ENCODE peak calls at places on chromosomes 12 and 14, in seven cellular contexts. One of them, this sample, is unnamed.
A peak's percentile ranks its signal among the peaks of the same experiment; 100 is the strongest.

GRCh38 chr12:115322275-115322674 is 638.3 kb upstream of the TBX3 start:
- DNase-seq in GM23248: peak; percentile 84
- DNase-seq in MM.1S: no peak
- DNase-seq in GM23338: no peak
- DNase-seq in hepatocyte: no peak
- DNase-seq in HCT116: no peak
- DNase-seq in PC-3: peak; percentile 60
- DNase-seq in this sample: no peak

GRCh38 chr12:132154941-132155770 is 10.9 kb downstream of the NOC4L start:
- DNase-seq in GM23248: peak; percentile 30
- DNase-seq in MM.1S: no peak
- DNase-seq in GM23338: no peak
- DNase-seq in hepatocyte: no peak
- DNase-seq in HCT116: no peak
- DNase-seq in PC-3: no peak
- DNase-seq in this sample: peak; percentile 38

GRCh38 chr12:95788637-95789036 is 1.9 kb downstream of the NTN4 start:
- DNase-seq in GM23248: peak; percentile 62
- DNase-seq in MM.1S: no peak
- DNase-seq in GM23338: no peak
- DNase-seq in hepatocyte: no peak
- DNase-seq in HCT116: no peak
- DNase-seq in PC-3: peak; percentile 85
- DNase-seq in this sample: no peak

GRCh38 chr12:75116611-75117010 is 93.0 kb downstream of the KCNC2 start:
- DNase-seq in GM23248: no peak
- DNase-seq in MM.1S: no peak
- DNase-seq in GM23338: no peak
- DNase-seq in hepatocyte: no peak
- DNase-seq in HCT116: no peak
- DNase-seq in PC-3: no peak
- DNase-seq in this sample: no peak

GRCh38 chr12:114666746-114667668 is 17.0 kb downstream of the TBX3 start:
- DNase-seq in GM23248: no peak
- DNase-seq in MM.1S: no peak
- DNase-seq in GM23338: peak; percentile 67
- DNase-seq in hepatocyte: peak; percentile 46
- DNase-seq in HCT116: no peak
- DNase-seq in PC-3: peak; percentile 34
- DNase-seq in this sample: peak; percentile 81

GRCh38 chr14:89293349-89293916 is 123.6 kb downstream of the FOXN3 start:
- DNase-seq in GM23248: no peak
- DNase-seq in MM.1S: no peak
- DNase-seq in GM23338: peak; percentile 88
- DNase-seq in hepatocyte: no peak
- DNase-seq in HCT116: no peak
- DNase-seq in PC-3: no peak
- DNase-seq in this sample: no peak

GRCh38 chr12:66662729-66663128 is 16.1 kb downstream of the GRIP1 start:
- DNase-seq in GM23248: peak; percentile 36
- DNase-seq in MM.1S: no peak
- DNase-seq in GM23338: no peak
- DNase-seq in hepatocyte: no peak
- DNase-seq in HCT116: no peak
- DNase-seq in PC-3: peak; percentile 88
- DNase-seq in this sample: no peak

GRCh38 chr12:132316497-132317232 is 12.7 kb downstream of the GALNT9 start:
- DNase-seq in GM23248: no peak
- DNase-seq in MM.1S: no peak
- DNase-seq in GM23338: no peak
- DNase-seq in hepatocyte: no peak
- DNase-seq in HCT116: no peak
- DNase-seq in PC-3: no peak
- DNase-seq in this sample: no peak

GRCh38 chr14:59187802-59188460 is 536 bp upstream of the DAAM1 start:
- DNase-seq in GM23248: peak; percentile 50
- DNase-seq in MM.1S: peak; percentile 25
- DNase-seq in GM23338: peak; percentile 45
- DNase-seq in hepatocyte: peak; percentile 50
- DNase-seq in HCT116: no peak
- DNase-seq in PC-3: peak; percentile 48
- DNase-seq in this sample: peak; percentile 77

GRCh38 chr14:79260406-79260805 is 950.9 kb downstream of the DIO2 start:
- DNase-seq in GM23248: no peak
- DNase-seq in MM.1S: no peak
- DNase-seq in GM23338: no peak
- DNase-seq in hepatocyte: no peak
- DNase-seq in HCT116: no peak
- DNase-seq in PC-3: no peak
- DNase-seq in this sample: no peak

GRCh38 chr12:42402821-42403411 is 76.9 kb downstream of the PPHLN1 start:
- DNase-seq in GM23248: no peak
- DNase-seq in MM.1S: no peak
- DNase-seq in GM23338: no peak
- DNase-seq in hepatocyte: no peak
- DNase-seq in HCT116: no peak
- DNase-seq in PC-3: no peak
- DNase-seq in this sample: no peak

DNA sequence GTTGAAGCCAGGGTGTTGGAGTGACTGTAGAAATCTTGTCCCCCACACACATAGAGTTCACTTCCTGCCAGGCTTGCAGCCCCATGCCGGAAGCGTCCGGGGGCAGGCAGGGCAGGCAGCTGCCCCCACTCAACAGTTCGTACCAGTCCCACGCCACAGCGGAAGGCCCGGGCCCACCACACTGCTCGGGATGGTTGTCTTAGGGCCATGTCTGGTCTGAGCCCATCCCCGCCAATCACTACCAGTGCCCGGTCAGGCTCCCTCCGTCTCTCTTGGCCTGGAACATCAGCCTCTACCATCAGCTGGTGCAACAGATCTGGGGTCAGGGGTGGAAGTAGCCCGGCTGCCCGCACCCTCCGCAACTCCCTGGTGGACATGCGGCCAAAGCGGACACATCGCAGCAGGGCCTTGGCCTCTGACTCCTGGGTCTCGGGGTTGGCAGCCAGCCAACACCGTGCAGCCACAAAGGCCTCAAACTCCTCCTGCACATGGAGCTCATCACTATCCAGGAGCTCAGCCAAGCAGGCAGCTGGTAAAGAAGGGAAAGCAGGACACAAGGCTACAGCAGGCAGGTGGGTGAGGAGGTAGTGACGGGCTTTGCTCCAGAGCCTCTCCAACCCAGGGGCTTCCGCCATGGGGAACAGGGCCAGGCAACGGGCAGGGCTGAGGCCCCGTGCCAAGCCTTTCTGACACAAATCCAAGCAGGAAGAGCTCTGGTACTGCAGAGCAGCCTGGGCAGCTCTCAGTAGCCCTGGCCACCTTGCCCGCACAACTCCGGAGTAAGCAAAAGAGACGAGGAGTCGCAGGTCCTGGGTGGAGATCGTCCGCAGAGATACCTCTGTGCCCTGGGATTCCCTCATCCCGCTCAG is 5.9 kb downstream of the KLHL33 start:
- DNase-seq in GM23248: no peak
- DNase-seq in MM.1S: no peak
- DNase-seq in GM23338: no peak
- DNase-seq in hepatocyte: no peak
- DNase-seq in HCT116: no peak
- DNase-seq in PC-3: no peak
- DNase-seq in this sample: no peak
- TF ChIP-seq EZH2 in GM23248: no peak
- TF ChIP-seq EZH2 in MM.1S: no peak
- TF ChIP-seq EZH2 in GM23338: no peak
- TF ChIP-seq EZH2 in hepatocyte: no peak
- TF ChIP-seq EZH2 in HCT116: no peak
- TF ChIP-seq EZH2 in PC-3: no peak
- TF ChIP-seq EZH2 in this sample: no peak

GRCh38 chr12:119624971-119625370 is 31.4 kb downstream of the TMEM233 start:
- DNase-seq in GM23248: no peak
- DNase-seq in MM.1S: no peak
- DNase-seq in GM23338: no peak
- DNase-seq in hepatocyte: no peak
- DNase-seq in HCT116: no peak
- DNase-seq in PC-3: no peak
- DNase-seq in this sample: no peak
- TF ChIP-seq EZH2phosphoT487 in GM23248: no peak
- TF ChIP-seq EZH2phosphoT487 in MM.1S: no peak
- TF ChIP-seq EZH2phosphoT487 in GM23338: no peak
- TF ChIP-seq EZH2phosphoT487 in hepatocyte: no peak
- TF ChIP-seq EZH2phosphoT487 in HCT116: no peak
- TF ChIP-seq EZH2phosphoT487 in PC-3: no peak
- TF ChIP-seq EZH2phosphoT487 in this sample: no peak

GRCh38 chr12:113075137-113075683 is 18.7 kb downstream of the DTX1 start:
- DNase-seq in GM23248: no peak
- DNase-seq in MM.1S: peak; percentile 36
- DNase-seq in GM23338: no peak
- DNase-seq in hepatocyte: no peak
- DNase-seq in HCT116: no peak
- DNase-seq in PC-3: no peak
- DNase-seq in this sample: no peak

GRCh38 chr12:113073586-113073985 is 17.1 kb downstream of the DTX1 start:
- DNase-seq in GM23248: no peak
- DNase-seq in MM.1S: no peak
- DNase-seq in GM23338: no peak
- DNase-seq in hepatocyte: no peak
- DNase-seq in HCT116: no peak
- DNase-seq in PC-3: no peak
- DNase-seq in this sample: no peak

GRCh38 chr12:113077859-113078256 is 21.3 kb downstream of the DTX1 start:
- DNase-seq in GM23248: no peak
- DNase-seq in MM.1S: no peak
- DNase-seq in GM23338: peak; percentile 43
- DNase-seq in hepatocyte: no peak
- DNase-seq in HCT116: no peak
- DNase-seq in PC-3: no peak
- DNase-seq in this sample: peak; percentile 31

GRCh38 chr12:113080692-113081091 is 24.2 kb downstream of the DTX1 start:
- DNase-seq in GM23248: no peak
- DNase-seq in MM.1S: no peak
- DNase-seq in GM23338: no peak
- DNase-seq in hepatocyte: no peak
- DNase-seq in HCT116: no peak
- DNase-seq in PC-3: no peak
- DNase-seq in this sample: no peak

DNA sequence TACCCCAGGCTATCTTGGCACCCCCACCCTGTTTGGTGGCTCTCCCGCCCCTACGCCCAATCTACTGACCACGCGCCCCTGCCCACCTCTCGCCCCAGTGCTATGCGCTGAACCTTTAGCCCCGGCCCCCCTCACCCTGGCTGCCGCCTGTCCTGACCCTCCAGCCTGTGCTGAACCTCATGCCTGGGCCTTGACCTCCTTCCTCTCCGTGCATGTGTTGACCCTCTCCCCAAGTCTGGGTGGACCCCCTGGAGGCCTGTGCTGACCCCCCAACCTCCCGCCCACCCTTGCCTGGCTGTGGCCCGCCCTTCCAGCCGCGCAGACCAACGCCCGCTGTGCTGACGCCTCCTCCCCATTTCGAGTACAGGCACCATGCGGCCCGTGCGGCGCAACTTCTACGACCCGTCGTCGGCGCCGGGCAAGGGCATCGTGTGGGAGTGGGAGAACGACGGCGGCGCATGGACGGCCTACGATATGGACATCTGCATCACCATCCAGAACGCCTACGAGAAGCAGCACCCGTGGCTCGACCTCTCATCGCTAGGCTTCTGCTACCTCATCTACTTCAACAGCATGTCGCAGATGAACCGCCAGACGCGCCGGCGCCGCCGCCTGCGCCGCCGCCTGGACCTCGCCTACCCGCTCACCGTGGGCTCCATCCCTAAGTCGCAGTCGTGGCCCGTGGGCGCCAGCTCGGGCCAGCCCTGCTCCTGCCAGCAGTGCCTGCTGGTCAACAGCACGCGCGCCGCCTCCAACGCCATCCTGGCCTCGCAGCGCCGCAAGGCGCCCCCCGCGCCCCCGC is 20.7 kb downstream of the DTX1 start:
- DNase-seq in GM23248: peak; percentile 14
- DNase-seq in MM.1S: no peak
- DNase-seq in GM23338: peak; percentile 48
- DNase-seq in hepatocyte: no peak
- DNase-seq in HCT116: no peak
- DNase-seq in PC-3: no peak
- DNase-seq in this sample: peak; percentile 34
- TF ChIP-seq EZH2 in GM23248: no peak
- TF ChIP-seq EZH2 in MM.1S: no peak
- TF ChIP-seq EZH2 in GM23338: peak; percentile 66
- TF ChIP-seq EZH2 in hepatocyte: no peak
- TF ChIP-seq EZH2 in HCT116: no peak
- TF ChIP-seq EZH2 in PC-3: no peak
- TF ChIP-seq EZH2 in this sample: peak; percentile 92

GRCh38 chr14:85054178-85054577 is 475.8 kb upstream of the FLRT2 start:
- DNase-seq in GM23248: no peak
- DNase-seq in MM.1S: no peak
- DNase-seq in GM23338: peak; percentile 20
- DNase-seq in hepatocyte: no peak
- DNase-seq in HCT116: no peak
- DNase-seq in PC-3: no peak
- DNase-seq in this sample: no peak
- TF ChIP-seq EZH2phosphoT487 in GM23248: no peak
- TF ChIP-seq EZH2phosphoT487 in MM.1S: no peak
- TF ChIP-seq EZH2phosphoT487 in GM23338: no peak
- TF ChIP-seq EZH2phosphoT487 in hepatocyte: no peak
- TF ChIP-seq EZH2phosphoT487 in HCT116: no peak
- TF ChIP-seq EZH2phosphoT487 in PC-3: no peak
- TF ChIP-seq EZH2phosphoT487 in this sample: no peak

DNA sequence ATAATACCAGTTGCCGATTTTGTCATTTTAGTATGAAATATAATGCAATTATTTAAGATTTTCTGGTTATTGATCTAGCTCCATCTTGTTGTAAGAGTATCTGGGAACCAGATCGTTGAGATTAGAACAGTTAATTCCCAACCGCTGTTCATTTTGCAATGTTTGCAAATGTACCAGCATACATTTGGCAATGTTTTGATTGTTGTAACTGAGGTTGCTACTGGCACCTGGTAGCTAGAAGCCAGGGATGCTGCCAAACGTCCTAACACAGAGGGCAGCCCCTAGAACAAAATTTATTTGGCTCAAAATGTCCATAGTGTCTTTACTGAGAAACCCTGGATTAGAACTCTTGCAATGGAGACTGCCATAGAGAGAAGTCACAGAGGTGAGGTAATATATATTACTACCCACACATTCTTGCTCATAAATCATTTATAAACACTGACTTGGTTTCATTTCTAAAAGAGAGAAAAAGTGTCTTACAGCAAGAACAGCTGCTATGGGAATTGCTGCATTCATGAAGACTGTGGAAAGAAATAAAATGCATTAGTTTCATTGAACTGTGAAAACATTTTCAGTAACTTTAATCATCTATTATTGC is 46.3 kb downstream of the ABCC9 start:
- DNase-seq in GM23248: peak; percentile 43
- DNase-seq in MM.1S: no peak
- DNase-seq in GM23338: no peak
- DNase-seq in hepatocyte: no peak
- DNase-seq in HCT116: no peak
- DNase-seq in PC-3: no peak
- DNase-seq in this sample: no peak
- TF ChIP-seq EZH2 in GM23248: no peak
- TF ChIP-seq EZH2 in MM.1S: no peak
- TF ChIP-seq EZH2 in GM23338: no peak
- TF ChIP-seq EZH2 in hepatocyte: no peak
- TF ChIP-seq EZH2 in HCT116: no peak
- TF ChIP-seq EZH2 in PC-3: no peak
- TF ChIP-seq EZH2 in this sample: no peak

This sample was measured in neural progenitor cell.